ENCODE peak calls at places on chromosome 12, in five cellular contexts. X is stimulated activated naive CD8-positive, alpha-beta T cell treated with anti-CD3 and anti-CD28 coated beads, Interleukin-15, amount 100 ng/mL, for 72 hours; U is ELR; J is fibroblast of mammary gland; Y is effector memory CD8-positive, alpha-beta T cell. C is an unnamed sample.

GRCh38 chr12:131900397-131900796 is 6.0 kb downstream of the ULK1 start:
- DNase-seq in X (no peak), J (no peak), U (no peak), Y (no peak), C (no peak)

GRCh38 chr12:7994731-7995205 is 37.7 kb upstream of the FOXJ2 start:
- DNase-seq in Y (no peak), J (peak), X (no peak), U (peak), C (no peak)

GRCh38 chr12:120669055-120669828 is 17.7 kb upstream of the MLEC start:
- DNase-seq in J (peak), U (no peak), Y (no peak), X (no peak), C (no peak)

GRCh38 chr12:125436686-125437085 is 371.5 kb downstream of the AACS start:
- DNase-seq in X (no peak), Y (no peak), J (no peak), U (no peak), C (no peak)

GRCh38 chr12:54010972-54011664 is 2.3 kb downstream of the HOXC8 start:
- DNase-seq in Y (no peak), X (no peak), U (no peak), J (no peak), C (no peak)

GRCh38 chr12:27193854-27194544 is 50.1 kb upstream of the STK38L start:
- DNase-seq in X (no peak), Y (no peak), U (no peak), J (peak), C (no peak)

GRCh38 chr12:45415393-45415817 is 199.5 kb downstream of the ANO6 start:
- DNase-seq in X (peak), J (peak), Y (no peak), U (peak), C (no peak)

GRCh38 chr12:56787498-56787897 is 24.4 kb downstream of the HSD17B6 start:
- DNase-seq in X (no peak), J (no peak), Y (no peak), U (no peak), C (no peak)

GRCh38 chr12:69583203-69583602 is 2.1 kb upstream of the CCT2 start:
- DNase-seq in X (no peak), J (no peak), U (peak), Y (no peak), C (no peak)

GRCh38 chr12:125295550-125295949 is 230.3 kb downstream of the AACS start:
- DNase-seq in U (no peak), J (no peak), X (no peak), Y (no peak), C (no peak)

GRCh38 chr12:13103391-13104033 is at the start of gene GSG1:
- DNase-seq in Y (no peak), U (peak), J (peak), X (no peak), C (no peak)

GRCh38 chr12:69065804-69066203 is 132.8 kb upstream of the CPM start:
- DNase-seq in J (no peak), U (no peak), X (no peak), Y (no peak), C (no peak)

GRCh38 chr12:4242595-4242994 is 31.0 kb upstream of the CCND2 start:
- DNase-seq in J (no peak), Y (no peak), X (no peak), U (no peak), C (no peak)

GRCh38 chr12:60191271-60191670 is 595.4 kb downstream of the SLC16A7 start:
- DNase-seq in Y (no peak), J (no peak), X (no peak), U (no peak), C (no peak)

GRCh38 chr12:68269727-68270126 is 16.3 kb upstream of the IL22 start:
- DNase-seq in J (no peak), X (peak), Y (no peak), U (no peak), C (no peak)

GRCh38 chr12:15689751-15690191 is 99.4 kb downstream of the EPS8 start:
- DNase-seq in Y (no peak), J (no peak), U (peak), X (no peak), C (no peak)

GRCh38 chr12:6821674-6822433 is at the start of gene GPR162:
- DNase-seq in Y (no peak), U (peak), J (no peak), X (no peak), C (peak)

GRCh38 chr12:96250119-96250685 is 56.0 kb downstream of the ELK3 start:
- DNase-seq in X (no peak), U (no peak), Y (no peak), J (no peak), C (no peak)

GRCh38 chr12:114450019-114450418 is 44.1 kb upstream of the TBX5 start:
- DNase-seq in J (no peak), U (no peak), X (no peak), Y (no peak), C (no peak)

GRCh38 chr12:123253606-123254459 is 17.8 kb downstream of the CDK2AP1 start:
- DNase-seq in J (no peak), X (no peak), Y (no peak), U (no peak), C (no peak)

GRCh38 chr12:117524806-117525205 is 163.4 kb upstream of the NOS1 start:
- DNase-seq in Y (no peak), X (no peak), J (no peak), U (no peak), C (no peak)

GRCh38 chr12:9750276-9751203 is 10.2 kb downstream of the CD69 start:
- DNase-seq in U (peak), J (peak), X (peak), Y (peak), C (no peak)

GRCh38 chr12:25994901-25995625 is 36.6 kb downstream of the RASSF8 start:
- DNase-seq in J (no peak), X (no peak), U (peak), Y (no peak), C (no peak)

GRCh38 chr12:22665476-22665875 is 40.5 kb downstream of the ETNK1 start:
- DNase-seq in J (no peak), U (no peak), X (no peak), Y (no peak), C (no peak)

GRCh38 chr12:65407388-65408149 is 129.1 kb downstream of the MSRB3 start:
- DNase-seq in Y (no peak), J (no peak), X (no peak), U (no peak), C (no peak)

GRCh38 chr12:84594157-84594556 is 318.4 kb downstream of the SLC6A15 start:
- DNase-seq in U (no peak), X (no peak), Y (no peak), J (no peak), C (no peak)

GRCh38 chr12:101795786-101796185 is 35.0 kb downstream of the GNPTAB start:
- DNase-seq in J (no peak), Y (no peak), X (no peak), U (no peak), C (no peak)

GRCh38 chr12:62749586-62749985 is 185.4 kb downstream of the PPM1H start:
- DNase-seq in Y (no peak), J (no peak), U (no peak), X (no peak), C (no peak)

GRCh38 chr12:104360988-104361707 is 57.6 kb downstream of the EID3 start:
- DNase-seq in J (no peak), U (no peak), X (no peak), Y (no peak), C (no peak)

GRCh38 chr12:46101121-46101869 is 110.9 kb upstream of the SCAF11 start:
- DNase-seq in J (peak), Y (no peak), U (no peak), X (no peak), C (no peak)

GRCh38 chr12:132554857-132555630 is 55.3 kb downstream of the LRCOL1 start:
- DNase-seq in J (peak), X (no peak), U (no peak), Y (no peak), C (no peak)

GRCh38 chr12:115023279-115023678 is 339.3 kb upstream of the TBX3 start:
- DNase-seq in Y (no peak), U (no peak), J (peak), X (no peak), C (no peak)